ENCODE peak calls at places on chromosomes 16 and 17, in four cellular contexts. A, S, U and E are unnamed samples.

GRCh38 chr17:39674702-39675389 is 6.6 kb downstream of the PNMT start:
- DNase-seq in A (no peak), S (no peak), U (peak; percentile 81), E (no peak)

GRCh38 chr17:8877984-8878383 is 10.5 kb upstream of the PIK3R6 start:
- DNase-seq in A (no peak), S (no peak), U (no peak), E (no peak)

GRCh38 chr17:28711723-28712036 is at the start of gene PROCA1:
- DNase-seq in A (no peak), S (no peak), U (no peak), E (no peak)

GRCh38 chr17:78032166-78032565 is 73.7 kb downstream of the TNRC6C start:
- DNase-seq in A (no peak), S (no peak), U (no peak), E (no peak)

GRCh38 chr16:78639775-78640174 is 540.3 kb downstream of the WWOX start:
- DNase-seq in A (no peak), S (no peak), U (no peak), E (no peak)

GRCh38 chr17:31313982-31314787 is at the start of gene EVI2B:
- DNase-seq in A (no peak), S (no peak), U (no peak), E (peak; percentile 66)

GRCh38 chr16:70750893-70751467 is 50.0 kb downstream of the VAC14 start:
- DNase-seq in A (no peak), S (no peak), U (no peak), E (no peak)

GRCh38 chr16:85969159-85969558 is 70.2 kb downstream of the IRF8 start:
- DNase-seq in A (no peak), S (no peak), U (no peak), E (no peak)

GRCh38 chr17:72726936-72727335 is 365.6 kb downstream of the SLC39A11 start:
- DNase-seq in A (no peak), S (no peak), U (no peak), E (peak; percentile 61)

GRCh38 chr16:11432856-11433395 is 87.7 kb downstream of the RMI2 start:
- DNase-seq in A (no peak), S (no peak), U (no peak), E (no peak)

GRCh38 chr17:50841949-50842354 is 6.6 kb downstream of the WFIKKN2 start:
- DNase-seq in A (peak; percentile 54), S (peak; percentile 90), U (peak; percentile 66), E (no peak)

GRCh38 chr17:59572301-59572924 is 7.0 kb downstream of the DHX40 start:
- DNase-seq in A (no peak), S (no peak), U (no peak), E (no peak)

GRCh38 chr17:78200451-78200850 is 13.3 kb downstream of the AFMID start:
- DNase-seq in A (no peak), S (no peak), U (no peak), E (no peak)

GRCh38 chr17:65794572-65794971 is 233.1 kb upstream of the AXIN2 start:
- DNase-seq in A (peak; percentile 28), S (no peak), U (peak; percentile 63), E (no peak)

GRCh38 chr16:15811778-15812750 is 44.8 kb downstream of the MYH11 start:
- DNase-seq in A (no peak), S (no peak), U (no peak), E (no peak)

GRCh38 chr17:50139185-50139783 is 9.3 kb upstream of the SAMD14 start:
- DNase-seq in A (no peak), S (no peak), U (no peak), E (no peak)

GRCh38 chr17:65191805-65192740 is 54.9 kb downstream of the RGS9 start:
- DNase-seq in A (no peak), S (no peak), U (peak; percentile 20), E (no peak)

GRCh38 chr17:8220783-8221662 is 10.6 kb upstream of the AURKB start:
- DNase-seq in A (no peak), S (peak; percentile 99), U (peak; percentile 92), E (peak; percentile 90)

GRCh38 chr17:45924332-45924820 is 30.0 kb downstream of the MAPT start:
- DNase-seq in A (no peak), S (no peak), U (no peak), E (no peak)

GRCh38 chr16:85392756-85393673 is 220.1 kb upstream of the GSE1 start:
- DNase-seq in A (no peak), S (peak; percentile 43), U (no peak), E (no peak)

GRCh38 chr16:79573881-79574280 is 26.7 kb downstream of the MAF start:
- DNase-seq in A (no peak), S (no peak), U (no peak), E (no peak)

GRCh38 chr17:17959520-17960361 is 12.5 kb downstream of the TOM1L2 start:
- DNase-seq in A (no peak), S (no peak), U (no peak), E (peak; percentile 68)

GRCh38 chr17:28712705-28713415 is 1.2 kb upstream of the PROCA1 start:
- DNase-seq in A (no peak), S (no peak), U (no peak), E (no peak)

GRCh38 chr16:67357561-67357960 is 30.9 kb downstream of the LRRC36 start:
- DNase-seq in A (no peak), S (no peak), U (no peak), E (no peak)

GRCh38 chr17:78401246-78401645 is 22.8 kb downstream of the PGS1 start:
- DNase-seq in A (no peak), S (no peak), U (no peak), E (no peak)

GRCh38 chr16:15961060-15961511 is 11.7 kb downstream of the ABCC1 start:
- DNase-seq in A (no peak), S (no peak), U (no peak), E (peak; percentile 90)

GRCh38 chr16:66649636-66650205 is 45.2 kb downstream of the CMTM3 start:
- DNase-seq in A (no peak), S (no peak), U (no peak), E (no peak)

GRCh38 chr16:71537643-71538042 is 11.4 kb downstream of the CHST4 start:
- DNase-seq in A (peak; percentile 55), S (peak; percentile 76), U (peak; percentile 66), E (peak; percentile 21)

GRCh38 chr17:28008526-28008925 is 34.0 kb upstream of the NLK start:
- DNase-seq in A (peak; percentile 47), S (peak; percentile 84), U (peak; percentile 16), E (no peak)

GRCh38 chr16:57163842-57164241 is 22.0 kb downstream of the PSME3IP1 start:
- DNase-seq in A (no peak), S (no peak), U (no peak), E (no peak)

GRCh38 chr17:61645898-61646297 is 54.9 kb upstream of the NACA2 start:
- DNase-seq in A (no peak), S (no peak), U (no peak), E (no peak)

GRCh38 chr16:30875881-30876791 is 17.7 kb downstream of the BCL7C start:
- DNase-seq in A (no peak), S (no peak), U (no peak), E (peak; percentile 67)
- TF ChIP-seq SUZ12 in A (no peak), S (no peak), U (no peak), E (no peak)

DNA sequence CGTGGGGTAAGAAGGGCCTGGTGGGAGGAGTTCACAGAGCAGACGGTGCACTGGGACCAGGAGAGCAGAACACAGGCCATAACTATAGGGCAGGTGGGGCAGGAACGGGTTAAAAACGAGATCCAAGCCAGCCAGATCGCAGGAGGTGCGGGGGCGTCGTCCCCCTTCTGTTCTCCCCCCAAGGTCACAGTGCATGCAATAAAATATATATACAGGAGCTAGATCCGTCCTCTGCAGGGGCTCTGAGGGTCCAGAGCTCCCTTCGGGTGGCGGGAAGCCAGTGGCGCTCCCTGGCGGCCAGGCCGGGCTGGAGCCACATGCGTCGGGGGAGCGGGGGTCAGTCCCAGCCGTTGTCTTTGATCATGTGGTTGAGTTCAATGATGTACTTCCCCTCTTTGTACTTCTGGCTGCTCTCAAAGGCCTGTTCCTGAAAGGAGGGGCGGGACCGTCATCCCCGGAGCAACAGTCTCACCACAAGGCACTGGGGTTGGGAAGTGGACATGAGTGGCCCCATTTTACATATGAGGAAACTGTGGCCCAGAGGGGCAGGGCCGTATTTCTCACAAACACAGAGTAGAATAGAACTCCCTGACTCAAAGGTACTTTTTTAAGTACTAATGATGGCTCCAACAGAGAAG is 768 bp upstream of the TBX6 start:
- DNase-seq in A (peak; percentile 77), S (peak; percentile 92), U (peak; percentile 92), E (peak; percentile 93)
- H3K4me1 ChIP-seq in A (peaks cover 32% of the 10 kb centered on the region), S (peaks cover 8% of the 10 kb centered on the region), U (peaks cover 77% of the 10 kb centered on the region), E (peaks cover 26% of the 10 kb centered on the region)

GRCh38 chr16:49443576-49443975 is 70.0 kb downstream of the C16orf78 start:
- DNase-seq in A (no peak), S (no peak), U (no peak), E (no peak)
- TF ChIP-seq SUZ12 in A (no peak), S (no peak), U (no peak), E (no peak)

GRCh38 chr17:79834575-79835469 is 4.4 kb downstream of the CBX4 start:
- DNase-seq in A (no peak), S (peak; percentile 98), U (no peak), E (no peak)

GRCh38 chr17:79831367-79832210 is 7.7 kb downstream of the CBX4 start:
- DNase-seq in A (no peak), S (peak; percentile 71), U (peak; percentile 73), E (no peak)

GRCh38 chr17:79832211-79833109 is 6.8 kb downstream of the CBX4 start:
- DNase-seq in A (no peak), S (peak; percentile 74), U (peak; percentile 85), E (no peak)

GRCh38 chr17:79833744-79834574 is 5.3 kb downstream of the CBX4 start:
- DNase-seq in A (no peak), S (peak; percentile 71), U (no peak), E (no peak)

GRCh38 chr17:79833110-79833450 is 6.2 kb downstream of the CBX4 start:
- DNase-seq in A (no peak), S (no peak), U (no peak), E (no peak)
- H3K4me1 ChIP-seq in A (peaks cover 32% of the 10 kb centered on the region), S (peaks cover 33% of the 10 kb centered on the region), U (peaks cover 80% of the 10 kb centered on the region), E (peaks cover 13% of the 10 kb centered on the region)

DNA sequence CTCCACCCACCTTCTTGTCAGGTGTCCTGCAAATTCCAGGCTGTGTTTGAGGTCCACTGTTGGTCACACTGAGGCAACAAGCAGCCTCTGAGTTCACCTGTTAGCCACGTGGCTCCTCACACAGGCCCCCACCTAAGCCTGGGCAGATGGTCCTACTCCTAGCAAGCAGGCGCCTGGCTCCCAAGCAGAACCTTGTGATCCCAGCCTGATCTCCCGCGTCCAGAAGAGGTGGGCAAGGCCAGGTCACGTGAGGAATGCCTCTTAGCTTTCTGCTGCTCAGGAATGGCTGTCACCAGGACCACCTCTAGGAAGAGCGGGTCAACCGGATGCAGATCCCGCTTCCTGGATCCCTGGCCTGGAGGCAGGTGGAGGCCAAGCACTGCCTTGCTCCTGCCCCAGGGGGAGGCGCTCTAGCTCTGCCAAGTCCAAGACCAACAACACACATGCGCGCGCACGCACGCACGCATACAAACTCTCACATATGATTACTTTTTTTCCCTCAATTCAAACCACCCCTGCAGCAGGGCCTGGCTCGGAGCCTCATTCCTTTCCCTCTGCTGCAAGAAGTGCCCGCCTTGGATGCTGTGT is 9.5 kb downstream of the CYB561 start:
- DNase-seq in A (no peak), S (peak; percentile 68), U (no peak), E (no peak)
- TF ChIP-seq SUZ12 in A (no peak), S (no peak), U (no peak), E (no peak)

DNA sequence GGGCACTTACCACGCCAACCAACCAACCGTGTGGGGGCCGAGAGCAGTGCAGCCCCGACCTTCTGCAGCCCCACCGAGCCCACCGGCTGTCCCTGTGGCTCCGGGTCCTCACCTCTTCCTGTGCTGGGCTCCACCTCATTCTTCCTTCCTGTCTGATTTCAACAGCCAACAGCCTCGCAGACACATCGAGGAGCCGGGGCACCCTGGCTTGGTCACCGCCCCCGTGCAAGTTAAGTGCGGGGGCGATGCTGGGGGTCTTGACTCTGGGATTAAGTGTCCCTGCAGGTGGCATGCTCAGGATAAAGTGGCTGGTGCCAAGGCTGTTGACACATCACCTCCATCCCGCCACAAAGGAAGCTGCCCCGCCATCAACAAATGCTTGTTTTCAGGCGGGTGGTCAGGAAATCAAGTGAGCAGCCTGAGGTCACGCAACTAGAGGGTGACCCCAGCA is at the start of gene NLRC3:
- DNase-seq in A (no peak), S (no peak), U (no peak), E (no peak)
- H3K4me1 ChIP-seq in A (peaks cover 28% of the 10 kb centered on the region), S (peaks cover 5% of the 10 kb centered on the region), U (peaks cover 15% of the 10 kb centered on the region), E (peaks cover 45% of the 10 kb centered on the region)